ENCODE peak calls at places on chromosomes 2 and 18, in five cellular contexts. W is brain microvascular endothelial cell, C is HCT116, F is fibroblast of lung, Y is ovary. T is an unnamed sample.
A peak's percentile ranks its signal among the peaks of the same experiment; 100 is the strongest.

GRCh38 chr18:7158201-7158600 is 40.6 kb upstream of the LAMA1 start:
- DNase-seq in W (peak; percentile 92), C (no peak), F (peak; percentile 34), Y (no peak), T (peak; percentile 79)

GRCh38 chr2:28869494-28870145 is 489 bp downstream of the TRMT61B start:
- DNase-seq in W (no peak), C (no peak), F (no peak), Y (no peak), T (no peak)

GRCh38 chr18:35215026-35215425 is 25.8 kb upstream of the ZNF397 start:
- DNase-seq in W (no peak), C (no peak), F (no peak), Y (no peak), T (no peak)

GRCh38 chr18:21194871-21195771 is 46.9 kb upstream of the GREB1L start:
- DNase-seq in W (no peak), C (peak; percentile 79), F (peak; percentile 71), Y (no peak), T (peak; percentile 64)

GRCh38 chr2:199452200-199452990 is 5.3 kb downstream of the SATB2 start:
- DNase-seq in W (no peak), C (no peak), F (no peak), Y (no peak), T (no peak)

GRCh38 chr2:16756831-16757644 is 91.4 kb upstream of the CYRIA start:
- DNase-seq in W (peak; percentile 61), C (peak; percentile 37), F (peak; percentile 76), Y (peak; percentile 81), T (peak; percentile 79)

GRCh38 chr2:53520630-53520940 is 247.0 kb upstream of the CHAC2 start:
- DNase-seq in W (no peak), C (no peak), F (no peak), Y (no peak), T (no peak)

GRCh38 chr2:1816414-1816911 is 72.1 kb upstream of the PXDN start:
- DNase-seq in W (no peak), C (no peak), F (peak; percentile 87), Y (no peak), T (peak; percentile 35)

GRCh38 chr2:220209093-220209492 is 581.7 kb downstream of the SLC4A3 start:
- DNase-seq in W (no peak), C (no peak), F (no peak), Y (no peak), T (no peak)

DNA sequence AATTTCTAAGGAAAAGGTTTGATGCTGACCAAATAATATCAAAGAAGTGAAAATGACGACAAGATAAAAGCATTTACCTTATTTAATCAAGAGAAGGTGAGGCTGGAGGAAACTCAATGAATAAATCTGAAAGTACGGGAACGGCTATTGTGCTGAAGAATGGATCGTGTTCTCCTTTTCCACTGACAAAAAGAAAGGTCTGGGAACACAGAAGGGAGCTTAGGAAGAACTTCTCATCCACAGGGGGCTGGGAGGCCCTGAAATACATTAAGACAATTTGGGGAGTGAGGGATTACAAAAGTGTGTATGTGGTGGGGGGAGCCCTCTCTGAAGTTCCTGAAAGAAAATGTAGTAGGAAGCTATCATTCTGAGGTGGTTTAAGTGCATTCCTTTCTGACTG is 582.3 kb downstream of the SLC4A3 start:
- DNase-seq in W (no peak), C (no peak), F (no peak), Y (no peak), T (no peak)
- H3K4me3 ChIP-seq in W (no peak overlapping the region), C (no peak overlapping the region), F (no peak overlapping the region), Y (no peak overlapping the region), T (no peak overlapping the region)

DNA sequence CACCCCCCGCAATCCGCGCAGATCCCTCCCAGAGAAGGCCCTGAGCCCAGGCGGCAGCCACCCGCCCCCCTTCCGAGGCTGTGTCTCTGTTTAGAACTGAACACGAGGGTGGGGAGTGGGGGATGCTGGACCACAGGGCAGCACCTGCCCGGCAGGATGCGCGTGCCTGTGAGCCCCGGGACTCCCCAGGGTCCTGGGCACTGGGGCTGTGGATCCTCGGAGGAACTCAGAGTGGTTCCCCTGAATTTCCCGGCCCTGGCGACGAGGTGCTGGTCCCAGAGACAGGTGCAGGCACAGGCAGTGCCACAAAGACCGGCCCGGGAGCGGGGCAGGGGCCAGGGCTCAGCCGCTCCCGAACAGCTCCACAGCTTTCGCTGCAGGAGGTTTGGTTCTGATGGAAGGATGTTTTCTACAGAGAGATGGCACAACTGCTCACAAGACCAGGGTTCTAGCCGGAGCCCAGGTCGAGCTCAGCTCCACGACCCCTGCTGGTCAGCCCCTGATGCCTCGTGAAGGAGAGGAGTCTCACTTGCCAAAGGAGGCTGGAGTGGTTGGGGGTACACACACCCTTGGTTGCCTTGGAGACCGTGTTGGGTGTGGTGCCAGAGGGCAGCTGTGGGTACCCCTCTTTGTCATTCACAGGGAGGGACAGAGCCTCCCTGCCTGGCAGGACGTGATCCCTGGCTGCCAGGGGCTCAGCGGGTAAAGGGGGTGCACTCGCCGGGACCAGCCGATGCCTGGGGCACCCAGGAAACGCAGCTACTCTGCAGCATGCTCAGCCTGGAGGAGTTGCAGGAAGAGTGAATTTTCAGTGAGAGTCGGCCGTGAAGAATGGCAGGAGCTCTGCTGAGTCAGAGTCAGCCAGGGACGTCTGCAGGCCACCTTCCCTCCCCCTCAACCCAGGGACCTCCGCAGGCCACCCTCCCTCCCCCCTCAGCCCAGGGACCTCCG is 4.4 kb upstream of the NEU4 start:
- DNase-seq in W (peak; percentile 12), C (no peak), F (no peak), Y (peak; percentile 15), T (peak; percentile 48)
- H3K4me3 ChIP-seq in W (peak overlapping the region; percentile 47), C (no peak overlapping the region), F (no peak overlapping the region), Y (peak overlapping the region; percentile 25), T (peak overlapping the region; percentile 38)

GRCh38 chr2:218999021-218999880 is 6.0 kb upstream of the CRYBA2 start:
- DNase-seq in W (no peak), C (no peak), F (no peak), Y (no peak), T (no peak)
- H3K4me3 ChIP-seq in W (no peak overlapping the region), C (no peak overlapping the region), F (no peak overlapping the region), Y (no peak overlapping the region), T (no peak overlapping the region)

DNA sequence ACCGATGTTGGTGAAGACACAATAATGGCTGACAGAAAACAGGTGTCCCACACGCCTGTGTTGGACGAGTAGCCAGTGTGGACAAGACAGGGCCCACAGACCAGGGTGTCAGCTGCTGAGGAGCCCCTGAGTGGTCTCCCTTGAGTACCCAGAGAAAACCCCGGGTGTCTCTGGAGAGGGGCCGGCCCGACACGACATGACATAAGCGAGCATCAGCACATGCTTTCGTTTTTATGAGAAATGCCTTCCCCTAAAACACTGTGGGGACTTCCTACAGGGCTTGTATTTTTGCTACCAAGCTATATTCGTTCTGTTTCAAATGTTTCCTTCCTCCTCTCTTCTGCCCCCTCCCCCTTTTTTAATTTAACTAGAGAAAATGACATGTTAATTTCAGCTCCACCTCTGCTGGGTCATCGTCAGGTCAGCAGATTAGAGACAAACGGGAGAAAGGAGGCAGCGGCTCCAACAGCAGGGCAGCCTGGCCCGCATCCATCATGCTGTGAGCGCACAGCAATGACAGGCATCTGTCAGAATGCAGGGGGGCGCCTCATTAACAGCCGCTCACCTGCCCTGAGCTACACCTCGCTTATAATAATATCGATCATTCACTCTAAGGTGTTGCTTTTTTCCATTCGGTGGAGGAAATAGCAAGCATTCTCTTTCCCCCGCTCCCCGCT is 286.3 kb downstream of the ZNF516 start:
- DNase-seq in W (no peak), C (no peak), F (no peak), Y (no peak), T (no peak)
- H3K4me3 ChIP-seq in W (no peak overlapping the region), C (no peak overlapping the region), F (no peak overlapping the region), Y (peak overlapping the region; percentile 5), T (peak overlapping the region; percentile 7)

DNA sequence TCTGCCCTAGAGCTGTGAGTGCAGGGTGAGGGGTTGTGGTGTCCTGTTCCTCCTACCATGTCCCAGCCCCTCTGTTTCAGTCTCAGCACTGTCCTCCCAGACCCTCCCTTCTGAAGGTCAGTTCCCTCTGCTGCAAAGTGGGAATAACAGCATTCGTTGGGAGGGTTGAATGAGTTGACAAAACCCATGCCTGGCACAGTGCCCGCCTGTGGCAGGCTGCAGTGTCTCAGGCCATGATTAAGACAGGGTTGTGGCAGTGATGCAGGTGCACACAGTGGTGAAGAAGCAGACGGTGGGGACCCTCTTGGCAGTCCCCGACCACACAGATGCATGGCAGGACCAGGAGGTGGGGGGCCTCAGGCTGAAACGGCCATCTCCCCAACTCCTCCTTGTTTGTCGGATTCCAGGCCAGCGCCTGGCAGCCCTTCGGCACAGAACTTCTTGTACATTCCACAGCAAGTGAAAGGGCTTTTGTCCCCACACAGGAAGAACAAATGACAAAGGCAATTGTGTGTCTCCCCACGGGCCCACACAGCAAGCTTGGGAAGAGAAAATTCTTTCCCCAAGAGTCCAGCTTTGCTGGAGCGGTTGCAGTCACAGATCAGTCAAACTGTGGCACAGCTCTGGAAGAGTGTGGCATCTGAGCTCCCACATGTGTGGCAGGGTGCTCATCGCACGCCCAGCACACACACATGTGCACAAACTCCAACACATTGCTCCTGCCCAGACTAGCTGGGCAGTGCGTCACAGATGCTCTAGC is 92.0 kb upstream of the MSH2 start:
- DNase-seq in W (no peak), C (no peak), F (no peak), Y (no peak), T (no peak)
- H3K4me3 ChIP-seq in W (no peak overlapping the region), C (no peak overlapping the region), F (no peak overlapping the region), Y (no peak overlapping the region), T (no peak overlapping the region)

DNA sequence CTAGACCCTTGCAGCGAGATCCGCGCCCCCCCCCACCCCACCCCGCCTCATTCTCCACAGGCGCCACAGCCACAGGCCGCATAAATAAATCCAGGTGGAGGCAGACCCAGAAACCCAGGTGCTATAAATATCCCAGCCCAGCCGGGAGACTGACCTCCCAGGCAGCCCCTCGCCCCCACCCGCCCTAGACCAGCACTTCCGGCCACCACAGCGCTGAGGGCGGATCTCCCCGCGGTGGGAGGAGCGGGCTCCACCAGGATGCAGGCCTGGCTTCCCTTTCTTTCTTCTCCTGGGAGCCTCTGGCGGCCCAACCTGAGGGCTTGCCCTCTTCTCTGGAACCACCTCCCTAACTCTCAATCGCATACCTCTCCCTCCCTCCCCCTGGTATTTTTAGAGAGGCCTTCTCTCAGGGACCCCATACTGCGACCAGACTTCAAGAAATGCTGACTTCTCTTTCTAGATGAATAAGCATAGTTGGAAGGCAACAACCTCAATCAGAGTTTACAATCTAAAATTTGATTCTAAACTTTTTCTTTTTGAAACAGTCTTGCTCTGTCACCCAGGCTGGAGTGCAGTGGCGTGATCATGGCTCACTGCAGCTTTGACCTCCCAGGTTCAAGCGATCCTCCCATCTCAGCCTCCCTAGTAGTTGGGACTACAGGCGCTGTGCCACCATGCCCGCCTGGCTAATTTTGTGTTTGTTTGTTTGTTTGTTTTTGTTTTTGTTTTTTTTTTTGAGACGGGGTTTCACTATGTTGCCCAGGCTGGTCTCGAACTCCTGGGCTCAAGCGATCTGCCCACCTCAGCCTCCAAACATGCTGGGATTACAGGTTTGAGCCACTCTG is 55.0 kb downstream of the PKDCC start:
- DNase-seq in W (peak; percentile 45), C (no peak), F (no peak), Y (peak; percentile 79), T (peak; percentile 38)
- H3K4me3 ChIP-seq in W (peak overlapping the region; percentile 26), C (no peak overlapping the region), F (no peak overlapping the region), Y (peak overlapping the region; percentile 44), T (no peak overlapping the region)

GRCh38 chr18:76491436-76491800 is 3.6 kb downstream of the ZNF516 start:
- DNase-seq in W (peak; percentile 55), C (no peak), F (peak; percentile 70), Y (peak; percentile 81), T (peak; percentile 78)
- H3K4me3 ChIP-seq in W (peak overlapping the region; percentile 79), C (peak overlapping the region; percentile 68), F (peak overlapping the region; percentile 74), Y (peak overlapping the region; percentile 70), T (peak overlapping the region; percentile 84)

T was measured in cardiac fibroblast.